ENCODE peak calls at places on chromosomes 12 and 14, in eight cellular contexts. I is astrocyte, Q is heart right ventricle, H is heart left ventricle, T is dorsolateral prefrontal cortex, V is astrocyte of the spinal cord, W is A549, J is kidney. P is an unnamed sample.

GRCh38 chr14:100669011-100669412 is 57.7 kb upstream of the DLK1 start:
- DNase-seq in I (no peak), Q (no peak), H (no peak), T (no peak), V (no peak), W (no peak), J (peak), P (no peak)

GRCh38 chr14:52733824-52734223 is 3.9 kb downstream of the STYX start:
- DNase-seq in I (no peak), Q (no peak), H (no peak), T (no peak), V (no peak), W (no peak), J (no peak), P (no peak)

GRCh38 chr14:91063119-91063518 is 2.7 kb upstream of the RPS6KA5 start:
- DNase-seq in I (no peak), Q (no peak), H (no peak), T (no peak), V (no peak), W (peak), J (no peak), P (no peak)

GRCh38 chr12:53093777-53094393 is 3.6 kb upstream of the IGFBP6 start:
- DNase-seq in I (no peak), Q (no peak), H (no peak), T (no peak), V (no peak), W (no peak), J (no peak), P (no peak)

GRCh38 chr12:118059645-118060275 is 1.2 kb downstream of the WSB2 start:
- DNase-seq in I (no peak), Q (no peak), H (no peak), T (no peak), V (peak), W (no peak), J (no peak), P (peak)

GRCh38 chr12:93125126-93125525 is 196.0 kb upstream of the EEA1 start:
- DNase-seq in I (no peak), Q (no peak), H (no peak), T (no peak), V (no peak), W (no peak), J (no peak), P (no peak)

GRCh38 chr12:13941258-13942249 is 39.8 kb downstream of the GRIN2B start:
- DNase-seq in I (peak), Q (peak), H (peak), T (no peak), V (peak), W (peak), J (no peak), P (peak)

GRCh38 chr12:96882862-96883261 is 24.2 kb upstream of the NEDD1 start:
- DNase-seq in I (peak), Q (no peak), H (no peak), T (no peak), V (peak), W (no peak), J (no peak), P (peak)

GRCh38 chr12:129973236-129973961 is 69.6 kb upstream of the TMEM132D start:
- DNase-seq in I (no peak), Q (no peak), H (no peak), T (peak), V (no peak), W (no peak), J (no peak), P (no peak)

GRCh38 chr12:51643951-51644350 is 52.9 kb downstream of the SCN8A start:
- DNase-seq in I (no peak), Q (no peak), H (no peak), T (no peak), V (no peak), W (no peak), J (no peak), P (no peak)

GRCh38 chr12:5257763-5258475 is 174.0 kb upstream of the NTF3 start:
- DNase-seq in I (peak), Q (no peak), H (no peak), T (no peak), V (no peak), W (no peak), J (no peak), P (no peak)

GRCh38 chr12:89349814-89350213 is 2.5 kb downstream of the DUSP6 start:
- DNase-seq in I (peak), Q (peak), H (peak), T (no peak), V (peak), W (no peak), J (no peak), P (peak)

GRCh38 chr12:115103884-115104883 is 420.2 kb upstream of the TBX3 start:
- DNase-seq in I (peak), Q (peak), H (peak), T (no peak), V (peak), W (peak), J (peak), P (no peak)

DNA sequence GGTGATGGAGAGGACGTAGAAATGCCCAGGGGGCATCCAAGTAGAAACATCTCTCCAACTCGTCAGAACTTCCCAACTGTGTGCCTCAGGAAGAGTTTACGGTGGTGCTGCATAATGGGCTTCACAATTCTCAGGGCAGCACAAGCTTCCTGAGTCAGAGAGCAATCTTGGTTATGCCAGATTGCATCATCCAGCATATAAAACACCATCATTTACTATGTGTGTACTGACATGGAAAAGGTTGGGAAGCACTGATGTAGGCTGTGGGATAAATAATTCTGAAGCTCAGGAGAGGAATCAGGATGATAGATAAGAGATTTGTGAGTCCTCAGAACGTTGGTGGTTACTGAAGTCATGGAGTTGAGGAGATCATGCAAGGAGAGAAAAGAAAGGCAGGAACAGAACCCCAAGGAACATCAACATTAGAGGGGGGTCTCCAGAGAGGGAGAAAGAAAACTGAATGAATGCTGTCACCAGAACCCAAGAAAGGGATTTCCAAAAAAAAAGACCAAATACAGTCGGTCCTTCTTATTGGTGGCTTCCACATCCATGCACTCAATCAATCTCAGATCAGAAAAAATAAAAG is 4.7 kb upstream of the NCKAP5L start:
- DNase-seq in I (peak), Q (no peak), H (no peak), T (no peak), V (peak), W (no peak), J (no peak), P (peak)
- H3K4me3 ChIP-seq in I (no peak), Q (no peak), H (no peak), T (no peak), V (no peak), W (no peak), J (no peak), P (no peak)

GRCh38 chr12:39369756-39370155 is 73.2 kb downstream of the KIF21A start:
- DNase-seq in I (no peak), Q (no peak), H (no peak), T (no peak), V (no peak), W (no peak), J (no peak), P (no peak)
- H3K4me3 ChIP-seq in I (no peak), Q (no peak), H (no peak), T (no peak), V (no peak), W (no peak), J (no peak), P (no peak)

GRCh38 chr14:77031680-77032482 is 3.4 kb upstream of the IRF2BPL start:
- DNase-seq in I (peak), Q (peak), H (peak), T (no peak), V (peak), W (no peak), J (no peak), P (peak)

GRCh38 chr14:77033622-77034521 is 5.4 kb upstream of the IRF2BPL start:
- DNase-seq in I (peak), Q (peak), H (peak), T (peak), V (peak), W (peak), J (peak), P (peak)

GRCh38 chr14:77032854-77033621 is 4.5 kb upstream of the IRF2BPL start:
- DNase-seq in I (peak), Q (peak), H (peak), T (peak), V (peak), W (peak), J (peak), P (peak)

GRCh38 chr14:77035267-77035666 is 6.8 kb upstream of the IRF2BPL start:
- DNase-seq in I (no peak), Q (no peak), H (no peak), T (no peak), V (no peak), W (no peak), J (no peak), P (no peak)

DNA sequence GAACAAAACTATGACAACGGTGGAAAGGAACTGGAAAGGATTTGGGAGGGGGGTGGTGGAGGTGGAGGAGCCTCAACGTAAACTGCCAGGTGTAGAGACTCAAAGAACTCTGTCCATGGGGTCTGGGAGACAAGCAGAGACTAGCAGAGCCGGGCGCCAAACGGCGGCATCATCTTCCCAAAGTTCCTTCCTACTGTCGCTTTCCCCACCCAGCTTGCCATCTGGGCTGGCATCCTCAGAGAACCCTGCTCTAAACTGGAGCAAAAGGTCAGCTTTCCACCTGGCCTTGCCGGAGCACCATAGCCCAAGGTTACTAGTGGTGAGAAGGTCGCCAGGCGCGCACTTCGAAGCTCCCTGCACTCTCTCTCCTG is 4.0 kb upstream of the IRF2BPL start:
- DNase-seq in I (no peak), Q (no peak), H (no peak), T (no peak), V (no peak), W (no peak), J (no peak), P (no peak)
- H3K4me3 ChIP-seq in I (peak), Q (peak), H (peak), T (peak), V (no peak), W (peak), J (no peak), P (peak)

GRCh38 chr12:47813491-47814196 is 6.1 kb downstream of the HDAC7 start:
- DNase-seq in I (no peak), Q (peak), H (peak), T (no peak), V (no peak), W (no peak), J (peak), P (no peak)
- H3K4me3 ChIP-seq in I (peak), Q (peak), H (peak), T (peak), V (peak), W (peak), J (peak), P (peak)

GRCh38 chr14:95291859-95292542 is 27.7 kb downstream of the CLMN start:
- DNase-seq in I (peak), Q (peak), H (peak), T (peak), V (peak), W (peak), J (no peak), P (peak)

GRCh38 chr14:95292660-95293425 is 26.9 kb downstream of the CLMN start:
- DNase-seq in I (no peak), Q (no peak), H (no peak), T (no peak), V (no peak), W (no peak), J (peak), P (no peak)

GRCh38 chr14:95294320-95294719 is 25.4 kb downstream of the CLMN start:
- DNase-seq in I (no peak), Q (no peak), H (no peak), T (no peak), V (no peak), W (no peak), J (peak), P (no peak)

GRCh38 chr14:95294834-95295599 is 24.7 kb downstream of the CLMN start:
- DNase-seq in I (peak), Q (no peak), H (no peak), T (no peak), V (peak), W (peak), J (peak), P (no peak)

DNA sequence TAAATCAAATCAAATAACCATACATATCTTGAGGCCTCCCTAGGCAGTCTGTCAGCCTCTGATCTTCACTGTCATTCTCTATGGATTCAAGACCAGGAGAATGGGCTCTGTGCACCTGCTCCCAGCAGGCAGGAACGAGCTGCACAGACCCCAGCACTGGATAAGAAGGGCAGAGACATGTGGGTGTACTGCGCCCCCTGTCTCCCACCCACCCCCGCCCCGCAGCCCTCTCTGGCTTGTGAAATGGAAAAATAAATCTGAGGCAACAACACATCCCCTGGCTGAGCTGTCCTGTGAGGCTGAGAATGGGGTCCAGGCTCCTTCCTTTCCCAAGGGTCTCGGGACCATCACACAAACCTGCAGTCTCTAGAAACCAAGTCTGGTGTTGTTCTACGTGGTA is 26.2 kb downstream of the CLMN start:
- DNase-seq in I (no peak), Q (no peak), H (no peak), T (no peak), V (no peak), W (no peak), J (peak), P (no peak)
- H3K4me3 ChIP-seq in I (no peak), Q (no peak), H (no peak), T (no peak), V (no peak), W (no peak), J (no peak), P (no peak)

GRCh38 chr12:16348435-16349131 is 1.1 kb downstream of the MGST1 start:
- DNase-seq in I (no peak), Q (no peak), H (no peak), T (no peak), V (no peak), W (peak), J (no peak), P (no peak)
- H3K4me3 ChIP-seq in I (peak), Q (peak), H (peak), T (peak), V (peak), W (peak), J (peak), P (peak)

DNA sequence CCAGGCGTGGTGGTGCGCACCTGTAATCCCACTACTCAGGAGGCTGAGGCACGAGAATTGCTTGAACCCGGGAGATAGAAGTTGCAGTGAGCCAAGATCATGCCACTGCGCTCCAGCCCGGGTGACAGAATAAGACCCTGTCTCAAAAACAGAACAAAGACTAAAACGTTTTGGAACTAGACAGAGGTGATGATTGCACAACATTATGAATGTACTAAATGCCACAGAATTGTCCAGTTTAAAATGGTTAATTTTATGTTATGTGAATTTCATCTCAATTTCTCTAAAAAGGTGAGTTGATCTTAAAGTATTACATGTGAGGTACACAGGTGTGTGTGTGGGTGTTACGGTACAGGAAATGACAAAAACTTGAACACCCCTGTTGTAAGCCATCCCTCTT is 16.5 kb downstream of the P2RX4 start:
- DNase-seq in I (no peak), Q (no peak), H (no peak), T (no peak), V (no peak), W (no peak), J (peak), P (no peak)
- H3K4me3 ChIP-seq in I (no peak), Q (no peak), H (no peak), T (no peak), V (no peak), W (no peak), J (no peak), P (no peak)

DNA sequence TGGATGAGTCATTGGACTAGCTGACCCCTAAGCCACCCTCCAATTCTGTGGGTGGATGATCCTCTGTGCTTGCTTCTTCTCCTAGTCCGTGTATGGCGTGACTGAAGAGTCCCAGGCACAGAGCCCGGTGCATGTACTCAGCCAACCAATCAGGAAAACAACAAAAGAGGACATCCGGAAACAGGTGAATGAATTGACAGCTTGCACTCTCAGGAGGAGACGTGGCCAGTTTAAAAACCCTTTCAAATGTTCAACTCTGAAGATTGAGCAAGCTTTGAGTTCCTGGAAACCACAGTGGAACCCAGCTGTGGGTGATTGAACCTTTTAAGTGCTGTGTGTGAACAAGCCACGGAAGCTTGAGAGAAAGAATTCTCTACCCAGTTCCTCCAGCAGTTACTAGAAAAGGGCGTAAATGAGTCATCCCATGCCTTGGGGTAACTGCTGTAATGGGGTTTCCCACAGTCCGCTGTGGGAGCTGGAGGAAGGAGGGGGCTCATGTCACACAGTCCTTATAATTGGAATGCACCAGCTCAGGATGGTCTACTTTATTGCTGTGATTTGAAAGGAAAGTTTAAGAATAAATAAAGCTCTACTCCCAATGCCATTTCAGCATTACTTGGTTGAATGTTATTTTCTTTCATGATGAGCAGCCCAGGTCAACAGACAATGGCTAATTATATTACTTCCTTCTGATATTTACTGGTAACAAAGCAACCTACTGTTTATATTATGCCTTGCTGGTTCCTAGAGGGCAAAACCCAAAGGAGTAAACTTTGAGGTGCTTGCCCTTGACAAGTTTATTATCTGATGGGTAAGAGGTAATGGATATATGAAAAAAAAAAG is 417.0 kb downstream of the DPF3 start:
- DNase-seq in I (peak), Q (peak), H (peak), T (no peak), V (peak), W (peak), J (no peak), P (peak)
- H3K4me3 ChIP-seq in I (peak), Q (no peak), H (no peak), T (no peak), V (no peak), W (no peak), J (no peak), P (no peak)

GRCh38 chr12:79422060-79422812 is 268.5 kb downstream of the PAWR start:
- DNase-seq in I (no peak), Q (no peak), H (no peak), T (no peak), V (peak), W (no peak), J (no peak), P (peak)
- H3K4me3 ChIP-seq in I (no peak), Q (no peak), H (no peak), T (no peak), V (no peak), W (no peak), J (no peak), P (no peak)

DNA sequence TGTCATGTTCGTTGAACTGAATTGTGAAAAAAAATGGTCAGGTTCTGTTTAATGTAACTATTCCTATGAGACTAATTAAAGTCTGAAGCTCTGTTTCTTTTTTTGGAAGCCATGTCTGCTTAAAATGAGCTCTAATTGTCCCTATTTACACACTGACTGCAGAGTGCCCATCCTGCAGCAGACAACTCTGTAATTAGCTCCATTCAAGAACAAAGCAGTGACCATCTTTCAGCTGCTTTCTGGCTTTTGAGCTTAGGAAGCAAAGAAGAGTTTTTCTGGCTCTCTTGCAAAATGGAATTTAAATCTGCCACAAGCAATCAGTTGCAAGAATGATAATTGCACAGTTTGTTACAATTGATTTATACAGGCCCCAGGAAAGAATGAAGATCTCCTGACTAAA is 83.3 kb downstream of the GAS2L3 start:
- DNase-seq in I (no peak), Q (no peak), H (no peak), T (no peak), V (no peak), W (no peak), J (no peak), P (no peak)
- H3K4me3 ChIP-seq in I (no peak), Q (no peak), H (no peak), T (no peak), V (no peak), W (no peak), J (no peak), P (no peak)